ENCODE peak calls at places on chromosomes 2 and 18, in four cellular contexts. One of them, this sample, is unnamed.

GRCh38 chr18:67363694-67364093 is 152.8 kb downstream of the DSEL start:
- DNase-seq in GM12878: no peak
- DNase-seq in K562: no peak
- DNase-seq in WTC11: no peak
- DNase-seq in this sample: no peak

GRCh38 chr2:16664052-16664731 is 1.4 kb downstream of the CYRIA start:
- DNase-seq in GM12878: no peak
- DNase-seq in K562: no peak
- DNase-seq in WTC11: no peak
- DNase-seq in this sample: peak; percentile 77

GRCh38 chr18:48800877-48801727 is 149.7 kb downstream of the SMAD7 start:
- DNase-seq in GM12878: peak; percentile 89
- DNase-seq in K562: no peak
- DNase-seq in WTC11: peak; percentile 1
- DNase-seq in this sample: no peak

GRCh38 chr2:19900536-19901200 is 1.1 kb downstream of the TTC32 start:
- DNase-seq in GM12878: no peak
- DNase-seq in K562: no peak
- DNase-seq in WTC11: no peak
- DNase-seq in this sample: peak; percentile 11

GRCh38 chr2:111007757-111008688 is 112.7 kb upstream of the BCL2L11 start:
- DNase-seq in GM12878: no peak
- DNase-seq in K562: no peak
- DNase-seq in WTC11: no peak
- DNase-seq in this sample: no peak

GRCh38 chr2:85748948-85749875 is 4.6 kb upstream of the ATOH8 start:
- DNase-seq in GM12878: no peak
- DNase-seq in K562: no peak
- DNase-seq in WTC11: no peak
- DNase-seq in this sample: no peak

GRCh38 chr2:9638532-9638931 is 7.7 kb upstream of the YWHAQ start:
- DNase-seq in GM12878: no peak
- DNase-seq in K562: peak; percentile 59
- DNase-seq in WTC11: no peak
- DNase-seq in this sample: peak; percentile 60

GRCh38 chr2:11850082-11850481 is 103.7 kb downstream of the LPIN1 start:
- DNase-seq in GM12878: no peak
- DNase-seq in K562: no peak
- DNase-seq in WTC11: peak; percentile 21
- DNase-seq in this sample: no peak

GRCh38 chr2:238921681-238922319 is 73.9 kb downstream of the TWIST2 start:
- DNase-seq in GM12878: no peak
- DNase-seq in K562: no peak
- DNase-seq in WTC11: no peak
- DNase-seq in this sample: no peak

GRCh38 chr2:235614900-235615712 is 121.3 kb downstream of the AGAP1 start:
- DNase-seq in GM12878: no peak
- DNase-seq in K562: no peak
- DNase-seq in WTC11: no peak
- DNase-seq in this sample: no peak

GRCh38 chr2:50535971-50536759 is 495.8 kb downstream of the NRXN1 start:
- DNase-seq in GM12878: no peak
- DNase-seq in K562: no peak
- DNase-seq in WTC11: no peak
- DNase-seq in this sample: peak; percentile 14

GRCh38 chr2:73257425-73258125 is 23.5 kb downstream of the CCT7 start:
- DNase-seq in GM12878: no peak
- DNase-seq in K562: no peak
- DNase-seq in WTC11: no peak
- DNase-seq in this sample: no peak

GRCh38 chr2:165793779-165794519 is at the start of gene GALNT3:
- DNase-seq in GM12878: no peak
- DNase-seq in K562: no peak
- DNase-seq in WTC11: peak; percentile 96
- DNase-seq in this sample: peak; percentile 53

GRCh38 chr2:74138952-74139323 is 8.8 kb downstream of the BOLA3 start:
- DNase-seq in GM12878: no peak
- DNase-seq in K562: peak; percentile 56
- DNase-seq in WTC11: peak; percentile 74
- DNase-seq in this sample: no peak

GRCh38 chr2:222318712-222319575 is 20.1 kb upstream of the PAX3 start:
- DNase-seq in GM12878: no peak
- DNase-seq in K562: no peak
- DNase-seq in WTC11: peak; percentile 32
- DNase-seq in this sample: peak; percentile 77

GRCh38 chr2:170928036-170928823 is 823 bp upstream of the GORASP2 start:
- DNase-seq in GM12878: no peak
- DNase-seq in K562: no peak
- DNase-seq in WTC11: peak; percentile 25
- DNase-seq in this sample: no peak

GRCh38 chr2:100422320-100422719 is 4.9 kb upstream of the CHST10 start:
- DNase-seq in GM12878: no peak
- DNase-seq in K562: peak; percentile 44
- DNase-seq in WTC11: peak; percentile 60
- DNase-seq in this sample: peak; percentile 75

GRCh38 chr2:10995366-10995970 is 83.7 kb downstream of the KCNF1 start:
- DNase-seq in GM12878: no peak
- DNase-seq in K562: no peak
- DNase-seq in WTC11: no peak
- DNase-seq in this sample: no peak

GRCh38 chr2:98923244-98923940 is 12.6 kb downstream of the CRACDL start:
- DNase-seq in GM12878: no peak
- DNase-seq in K562: peak; percentile 21
- DNase-seq in WTC11: no peak
- DNase-seq in this sample: no peak

GRCh38 chr2:52904511-52904910 is 863.1 kb upstream of the CHAC2 start:
- DNase-seq in GM12878: no peak
- DNase-seq in K562: no peak
- DNase-seq in WTC11: no peak
- DNase-seq in this sample: no peak

GRCh38 chr18:13387856-13388548 is 169.4 kb downstream of the LDLRAD4 start:
- DNase-seq in GM12878: no peak
- DNase-seq in K562: no peak
- DNase-seq in WTC11: no peak
- DNase-seq in this sample: no peak

DNA sequence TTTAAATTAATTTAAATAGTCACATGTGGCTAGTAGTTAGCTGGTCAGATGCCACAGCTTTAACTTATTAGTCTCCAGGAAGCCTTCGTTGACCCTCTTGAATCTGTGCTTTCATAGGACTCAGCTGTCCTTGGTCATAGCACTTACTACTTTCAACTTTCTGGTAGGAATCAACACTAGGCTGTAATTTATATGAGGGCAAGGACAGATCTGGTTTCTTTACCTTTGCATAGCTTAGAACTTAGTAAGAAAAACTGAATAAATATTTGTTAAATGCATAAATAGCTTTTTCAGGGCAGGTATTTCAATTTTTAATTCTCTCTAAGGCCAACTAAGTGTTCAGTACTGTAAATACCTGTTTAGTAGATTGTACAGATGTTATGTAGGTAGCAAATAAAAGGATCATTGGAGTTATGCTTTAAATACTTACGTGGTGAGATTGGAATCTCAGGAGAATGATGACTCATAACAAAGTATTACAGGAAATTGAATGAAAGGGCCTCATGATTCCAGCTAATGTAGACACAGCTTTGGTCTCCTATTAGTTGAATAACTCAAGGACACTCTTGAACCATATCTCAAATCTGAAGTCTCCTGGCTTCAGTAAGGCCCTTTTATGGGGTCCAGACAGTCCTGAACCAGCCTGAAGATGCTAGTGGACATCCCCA is 2.6 kb downstream of the CLIP4 start:
- DNase-seq in GM12878: no peak
- DNase-seq in K562: no peak
- DNase-seq in WTC11: no peak
- DNase-seq in this sample: no peak
- TF ChIP-seq USF1 in GM12878: no peak
- TF ChIP-seq USF1 in K562: no peak
- TF ChIP-seq USF1 in WTC11: no peak
- TF ChIP-seq USF1 in this sample: no peak

DNA sequence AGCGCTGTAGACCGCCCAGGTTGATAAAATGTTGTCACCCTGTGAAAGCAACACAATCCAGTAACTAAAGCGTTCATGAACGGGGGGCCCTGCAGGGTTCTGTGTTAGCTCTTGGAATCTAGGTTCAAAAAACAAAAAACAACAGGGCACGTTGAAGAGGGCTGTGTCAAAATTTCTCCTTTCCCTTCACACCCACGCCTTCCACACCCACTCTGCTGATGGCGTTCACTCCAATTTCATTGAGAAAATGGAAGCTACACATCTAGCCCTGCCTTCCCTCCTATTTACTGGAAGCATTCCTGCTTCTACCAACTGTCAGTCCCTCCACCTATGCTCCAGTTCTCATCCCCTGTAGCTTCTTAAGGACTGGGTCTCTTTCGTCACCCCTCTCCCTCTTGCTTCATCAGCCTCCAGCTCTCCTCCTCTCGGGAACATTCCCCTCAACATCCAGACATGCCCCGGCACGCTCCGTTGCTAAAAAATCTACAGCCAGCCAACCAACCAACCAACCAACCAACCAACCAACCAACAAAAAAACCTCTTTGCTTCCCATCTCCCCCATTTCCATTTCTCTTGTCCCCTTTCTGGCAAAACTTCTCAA is 98.4 kb upstream of the SP3 start:
- DNase-seq in GM12878: no peak
- DNase-seq in K562: no peak
- DNase-seq in WTC11: no peak
- DNase-seq in this sample: no peak
- TF ChIP-seq USF1 in GM12878: no peak
- TF ChIP-seq USF1 in K562: no peak
- TF ChIP-seq USF1 in WTC11: no peak
- TF ChIP-seq USF1 in this sample: no peak

DNA sequence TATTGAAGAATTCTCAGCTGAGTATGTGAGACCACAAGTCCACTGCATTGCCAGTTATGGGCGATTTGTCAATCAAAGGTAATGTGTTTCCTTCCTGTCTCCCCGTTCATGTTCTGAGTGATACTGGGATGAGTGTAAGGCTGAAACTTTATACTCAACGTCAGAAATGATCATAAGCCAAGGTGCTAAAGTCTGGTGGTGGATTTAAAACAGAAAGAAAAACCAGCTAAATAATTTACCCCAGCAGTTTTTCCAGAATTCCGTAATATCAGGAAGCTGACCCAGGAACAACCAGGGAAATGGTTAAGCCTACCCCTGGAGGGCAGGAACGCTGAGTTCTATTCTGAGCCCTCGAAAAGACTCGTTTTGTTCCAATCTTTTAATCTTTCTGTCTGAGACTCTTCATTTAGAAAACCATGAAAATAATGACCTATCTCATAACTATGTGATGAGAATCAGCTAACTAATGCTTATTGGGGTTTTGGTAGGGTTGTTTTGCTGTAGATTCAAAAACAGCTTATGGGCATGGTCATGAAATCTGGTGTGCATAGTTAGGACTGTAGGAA is 149.6 kb downstream of the LAMA3 start:
- DNase-seq in GM12878: no peak
- DNase-seq in K562: no peak
- DNase-seq in WTC11: no peak
- DNase-seq in this sample: no peak
- TF ChIP-seq USF1 in GM12878: no peak
- TF ChIP-seq USF1 in K562: no peak
- TF ChIP-seq USF1 in WTC11: no peak
- TF ChIP-seq USF1 in this sample: no peak

GRCh38 chr2:29106241-29106640 is 9.0 kb upstream of the CLIP4 start:
- DNase-seq in GM12878: no peak
- DNase-seq in K562: no peak
- DNase-seq in WTC11: no peak
- DNase-seq in this sample: no peak

GRCh38 chr2:29110916-29111315 is 4.3 kb upstream of the CLIP4 start:
- DNase-seq in GM12878: no peak
- DNase-seq in K562: no peak
- DNase-seq in WTC11: no peak
- DNase-seq in this sample: no peak

GRCh38 chr2:29109246-29109645 is 6.0 kb upstream of the CLIP4 start:
- DNase-seq in GM12878: no peak
- DNase-seq in K562: no peak
- DNase-seq in WTC11: no peak
- DNase-seq in this sample: no peak

GRCh38 chr2:29106980-29107388 is 8.2 kb upstream of the CLIP4 start:
- DNase-seq in GM12878: no peak
- DNase-seq in K562: no peak
- DNase-seq in WTC11: no peak
- DNase-seq in this sample: no peak

GRCh38 chr2:29108225-29108624 is 7.0 kb upstream of the CLIP4 start:
- DNase-seq in GM12878: no peak
- DNase-seq in K562: no peak
- DNase-seq in WTC11: no peak
- DNase-seq in this sample: no peak
- TF ChIP-seq USF1 in GM12878: no peak
- TF ChIP-seq USF1 in K562: no peak
- TF ChIP-seq USF1 in WTC11: no peak
- TF ChIP-seq USF1 in this sample: no peak

GRCh38 chr2:148644885-148645134 is 259 bp downstream of the EPC2 start:
- DNase-seq in GM12878: no peak
- DNase-seq in K562: no peak
- DNase-seq in WTC11: no peak
- DNase-seq in this sample: no peak

GRCh38 chr2:148643998-148644884 is at the start of gene EPC2:
- DNase-seq in GM12878: peak; percentile 56
- DNase-seq in K562: peak; percentile 95
- DNase-seq in WTC11: peak; percentile 89
- DNase-seq in this sample: peak; percentile 93

GRCh38 chr2:148645135-148645924 is 779 bp downstream of the EPC2 start:
- DNase-seq in GM12878: peak; percentile 69
- DNase-seq in K562: peak; percentile 94
- DNase-seq in WTC11: peak; percentile 92
- DNase-seq in this sample: peak; percentile 95

GRCh38 chr2:148643421-148643820 is 1.1 kb upstream of the EPC2 start:
- DNase-seq in GM12878: peak; percentile 64
- DNase-seq in K562: no peak
- DNase-seq in WTC11: no peak
- DNase-seq in this sample: no peak

GRCh38 chr2:148645925-148646559 is 1.5 kb downstream of the EPC2 start:
- DNase-seq in GM12878: peak; percentile 56
- DNase-seq in K562: peak; percentile 32
- DNase-seq in WTC11: no peak
- DNase-seq in this sample: peak; percentile 61
- TF ChIP-seq USF1 in GM12878: no peak
- TF ChIP-seq USF1 in K562: no peak
- TF ChIP-seq USF1 in WTC11: no peak
- TF ChIP-seq USF1 in this sample: no peak

This sample was measured in SK-N-SH.